ENCODE peak calls at places on chromosomes 2 and 18, in six cellular contexts. One of them, this sample, is unnamed.

GRCh38 chr18:2917255-2918047 is 70.6 kb downstream of the EMILIN2 start:
- DNase-seq in activated T-helper 1 cell treated with Interleukin-2 at 50 U/mL for 16 hours: no peak
- DNase-seq in NCI-H82: no peak
- DNase-seq in amygdala: no peak
- DNase-seq in T-helper 1 cell: no peak
- DNase-seq in CD8-positive, alpha-beta T cell: no peak
- DNase-seq in this sample: no peak

GRCh38 chr2:141911485-141912066 is 219.2 kb downstream of the LRP1B start:
- DNase-seq in activated T-helper 1 cell treated with Interleukin-2 at 50 U/mL for 16 hours: no peak
- DNase-seq in NCI-H82: peak
- DNase-seq in amygdala: no peak
- DNase-seq in T-helper 1 cell: no peak
- DNase-seq in CD8-positive, alpha-beta T cell: no peak
- DNase-seq in this sample: no peak

GRCh38 chr2:54767921-54768320 is 44.5 kb downstream of the EML6 start:
- DNase-seq in activated T-helper 1 cell treated with Interleukin-2 at 50 U/mL for 16 hours: no peak
- DNase-seq in NCI-H82: no peak
- DNase-seq in amygdala: no peak
- DNase-seq in T-helper 1 cell: no peak
- DNase-seq in CD8-positive, alpha-beta T cell: no peak
- DNase-seq in this sample: no peak

GRCh38 chr2:105431367-105432088 is 32.7 kb upstream of the FHL2 start:
- DNase-seq in activated T-helper 1 cell treated with Interleukin-2 at 50 U/mL for 16 hours: no peak
- DNase-seq in NCI-H82: no peak
- DNase-seq in amygdala: no peak
- DNase-seq in T-helper 1 cell: no peak
- DNase-seq in CD8-positive, alpha-beta T cell: no peak
- DNase-seq in this sample: no peak

GRCh38 chr18:36493349-36494281 is 196.1 kb downstream of the FHOD3 start:
- DNase-seq in activated T-helper 1 cell treated with Interleukin-2 at 50 U/mL for 16 hours: no peak
- DNase-seq in NCI-H82: no peak
- DNase-seq in amygdala: no peak
- DNase-seq in T-helper 1 cell: no peak
- DNase-seq in CD8-positive, alpha-beta T cell: no peak
- DNase-seq in this sample: no peak

GRCh38 chr2:200705305-200705985 is 106.3 kb upstream of the BZW1 start:
- DNase-seq in activated T-helper 1 cell treated with Interleukin-2 at 50 U/mL for 16 hours: no peak
- DNase-seq in NCI-H82: peak
- DNase-seq in amygdala: no peak
- DNase-seq in T-helper 1 cell: no peak
- DNase-seq in CD8-positive, alpha-beta T cell: no peak
- DNase-seq in this sample: no peak

GRCh38 chr2:74585406-74586182 is 31.1 kb downstream of the DOK1 start:
- DNase-seq in activated T-helper 1 cell treated with Interleukin-2 at 50 U/mL for 16 hours: no peak
- DNase-seq in NCI-H82: no peak
- DNase-seq in amygdala: no peak
- DNase-seq in T-helper 1 cell: no peak
- DNase-seq in CD8-positive, alpha-beta T cell: no peak
- DNase-seq in this sample: no peak

GRCh38 chr2:236103981-236104380 is 64.2 kb downstream of the GBX2 start:
- DNase-seq in activated T-helper 1 cell treated with Interleukin-2 at 50 U/mL for 16 hours: no peak
- DNase-seq in NCI-H82: no peak
- DNase-seq in amygdala: no peak
- DNase-seq in T-helper 1 cell: no peak
- DNase-seq in CD8-positive, alpha-beta T cell: no peak
- DNase-seq in this sample: no peak

GRCh38 chr2:196066794-196067382 is 1.7 kb downstream of the DNAH7 start:
- DNase-seq in activated T-helper 1 cell treated with Interleukin-2 at 50 U/mL for 16 hours: no peak
- DNase-seq in NCI-H82: peak
- DNase-seq in amygdala: no peak
- DNase-seq in T-helper 1 cell: no peak
- DNase-seq in CD8-positive, alpha-beta T cell: no peak
- DNase-seq in this sample: no peak

GRCh38 chr2:213177685-213178084 is 26.3 kb upstream of the IKZF2 start:
- DNase-seq in activated T-helper 1 cell treated with Interleukin-2 at 50 U/mL for 16 hours: no peak
- DNase-seq in NCI-H82: no peak
- DNase-seq in amygdala: no peak
- DNase-seq in T-helper 1 cell: no peak
- DNase-seq in CD8-positive, alpha-beta T cell: no peak
- DNase-seq in this sample: no peak

GRCh38 chr2:219615894-219616293 is 11.5 kb upstream of the SLC4A3 start:
- DNase-seq in activated T-helper 1 cell treated with Interleukin-2 at 50 U/mL for 16 hours: no peak
- DNase-seq in NCI-H82: no peak
- DNase-seq in amygdala: no peak
- DNase-seq in T-helper 1 cell: no peak
- DNase-seq in CD8-positive, alpha-beta T cell: no peak
- DNase-seq in this sample: no peak

GRCh38 chr2:233399306-233400225 is 45.3 kb downstream of the DGKD start:
- DNase-seq in activated T-helper 1 cell treated with Interleukin-2 at 50 U/mL for 16 hours: no peak
- DNase-seq in NCI-H82: no peak
- DNase-seq in amygdala: no peak
- DNase-seq in T-helper 1 cell: no peak
- DNase-seq in CD8-positive, alpha-beta T cell: no peak
- DNase-seq in this sample: no peak

GRCh38 chr2:189570565-189570964 is 10.0 kb downstream of the SLC40A1 start:
- DNase-seq in activated T-helper 1 cell treated with Interleukin-2 at 50 U/mL for 16 hours: no peak
- DNase-seq in NCI-H82: no peak
- DNase-seq in amygdala: no peak
- DNase-seq in T-helper 1 cell: no peak
- DNase-seq in CD8-positive, alpha-beta T cell: no peak
- DNase-seq in this sample: no peak

GRCh38 chr2:159168707-159169106 is 117.8 kb downstream of the WDSUB1 start:
- DNase-seq in activated T-helper 1 cell treated with Interleukin-2 at 50 U/mL for 16 hours: no peak
- DNase-seq in NCI-H82: peak
- DNase-seq in amygdala: no peak
- DNase-seq in T-helper 1 cell: no peak
- DNase-seq in CD8-positive, alpha-beta T cell: no peak
- DNase-seq in this sample: no peak

GRCh38 chr2:73838889-73839539 is 10.3 kb downstream of the STAMBP start:
- DNase-seq in activated T-helper 1 cell treated with Interleukin-2 at 50 U/mL for 16 hours: no peak
- DNase-seq in NCI-H82: no peak
- DNase-seq in amygdala: no peak
- DNase-seq in T-helper 1 cell: no peak
- DNase-seq in CD8-positive, alpha-beta T cell: no peak
- DNase-seq in this sample: no peak

GRCh38 chr18:52160652-52161051 is 179.3 kb upstream of the DCC start:
- DNase-seq in activated T-helper 1 cell treated with Interleukin-2 at 50 U/mL for 16 hours: no peak
- DNase-seq in NCI-H82: no peak
- DNase-seq in amygdala: no peak
- DNase-seq in T-helper 1 cell: no peak
- DNase-seq in CD8-positive, alpha-beta T cell: no peak
- DNase-seq in this sample: no peak

GRCh38 chr2:20213651-20214565 is 11.0 kb downstream of the SDC1 start:
- DNase-seq in activated T-helper 1 cell treated with Interleukin-2 at 50 U/mL for 16 hours: no peak
- DNase-seq in NCI-H82: peak
- DNase-seq in amygdala: no peak
- DNase-seq in T-helper 1 cell: no peak
- DNase-seq in CD8-positive, alpha-beta T cell: no peak
- DNase-seq in this sample: no peak

GRCh38 chr2:102540882-102541281 is 67.9 kb downstream of the SLC9A4 start:
- DNase-seq in activated T-helper 1 cell treated with Interleukin-2 at 50 U/mL for 16 hours: no peak
- DNase-seq in NCI-H82: no peak
- DNase-seq in amygdala: no peak
- DNase-seq in T-helper 1 cell: no peak
- DNase-seq in CD8-positive, alpha-beta T cell: no peak
- DNase-seq in this sample: no peak

GRCh38 chr2:60530660-60531276 is 22.7 kb downstream of the BCL11A start:
- DNase-seq in activated T-helper 1 cell treated with Interleukin-2 at 50 U/mL for 16 hours: no peak
- DNase-seq in NCI-H82: peak
- DNase-seq in amygdala: no peak
- DNase-seq in T-helper 1 cell: no peak
- DNase-seq in CD8-positive, alpha-beta T cell: no peak
- DNase-seq in this sample: no peak

GRCh38 chr2:40242315-40242714 is 209.6 kb downstream of the SLC8A1 start:
- DNase-seq in activated T-helper 1 cell treated with Interleukin-2 at 50 U/mL for 16 hours: no peak
- DNase-seq in NCI-H82: no peak
- DNase-seq in amygdala: no peak
- DNase-seq in T-helper 1 cell: no peak
- DNase-seq in CD8-positive, alpha-beta T cell: no peak
- DNase-seq in this sample: no peak

GRCh38 chr2:100752628-100753333 is 67.2 kb upstream of the NPAS2 start:
- DNase-seq in activated T-helper 1 cell treated with Interleukin-2 at 50 U/mL for 16 hours: no peak
- DNase-seq in NCI-H82: no peak
- DNase-seq in amygdala: no peak
- DNase-seq in T-helper 1 cell: no peak
- DNase-seq in CD8-positive, alpha-beta T cell: no peak
- DNase-seq in this sample: no peak

GRCh38 chr2:84971799-84972790 is 1.1 kb downstream of the KCMF1 start:
- DNase-seq in activated T-helper 1 cell treated with Interleukin-2 at 50 U/mL for 16 hours: peak
- DNase-seq in NCI-H82: peak
- DNase-seq in amygdala: no peak
- DNase-seq in T-helper 1 cell: peak
- DNase-seq in CD8-positive, alpha-beta T cell: peak
- DNase-seq in this sample: peak

GRCh38 chr18:76441002-76441667 is 53.9 kb downstream of the ZNF516 start:
- DNase-seq in activated T-helper 1 cell treated with Interleukin-2 at 50 U/mL for 16 hours: no peak
- DNase-seq in NCI-H82: no peak
- DNase-seq in amygdala: no peak
- DNase-seq in T-helper 1 cell: no peak
- DNase-seq in CD8-positive, alpha-beta T cell: no peak
- DNase-seq in this sample: no peak

GRCh38 chr2:238104071-238104511 is 4.0 kb downstream of the ESPNL start:
- DNase-seq in activated T-helper 1 cell treated with Interleukin-2 at 50 U/mL for 16 hours: no peak
- DNase-seq in NCI-H82: no peak
- DNase-seq in amygdala: no peak
- DNase-seq in T-helper 1 cell: no peak
- DNase-seq in CD8-positive, alpha-beta T cell: no peak
- DNase-seq in this sample: no peak

GRCh38 chr2:229715895-229716507 is 1.6 kb upstream of the DNER start:
- DNase-seq in activated T-helper 1 cell treated with Interleukin-2 at 50 U/mL for 16 hours: no peak
- DNase-seq in NCI-H82: peak
- DNase-seq in amygdala: peak
- DNase-seq in T-helper 1 cell: no peak
- DNase-seq in CD8-positive, alpha-beta T cell: no peak
- DNase-seq in this sample: no peak

GRCh38 chr2:85771486-85771885 is 17.7 kb downstream of the ATOH8 start:
- DNase-seq in activated T-helper 1 cell treated with Interleukin-2 at 50 U/mL for 16 hours: no peak
- DNase-seq in NCI-H82: no peak
- DNase-seq in amygdala: no peak
- DNase-seq in T-helper 1 cell: no peak
- DNase-seq in CD8-positive, alpha-beta T cell: no peak
- DNase-seq in this sample: no peak

GRCh38 chr2:24779121-24779520 is 14.1 kb downstream of the PTRHD1 start:
- DNase-seq in activated T-helper 1 cell treated with Interleukin-2 at 50 U/mL for 16 hours: no peak
- DNase-seq in NCI-H82: no peak
- DNase-seq in amygdala: no peak
- DNase-seq in T-helper 1 cell: no peak
- DNase-seq in CD8-positive, alpha-beta T cell: no peak
- DNase-seq in this sample: no peak

GRCh38 chr2:42063383-42064171 is 15.8 kb downstream of the PKDCC start:
- DNase-seq in activated T-helper 1 cell treated with Interleukin-2 at 50 U/mL for 16 hours: no peak
- DNase-seq in NCI-H82: peak
- DNase-seq in amygdala: no peak
- DNase-seq in T-helper 1 cell: no peak
- DNase-seq in CD8-positive, alpha-beta T cell: no peak
- DNase-seq in this sample: no peak

GRCh38 chr2:173231042-173231441 is 123.6 kb upstream of the CDCA7 start:
- DNase-seq in activated T-helper 1 cell treated with Interleukin-2 at 50 U/mL for 16 hours: no peak
- DNase-seq in NCI-H82: no peak
- DNase-seq in amygdala: no peak
- DNase-seq in T-helper 1 cell: no peak
- DNase-seq in CD8-positive, alpha-beta T cell: no peak
- DNase-seq in this sample: no peak

GRCh38 chr18:45167109-45167551 is 448.1 kb upstream of the SLC14A2 start:
- DNase-seq in activated T-helper 1 cell treated with Interleukin-2 at 50 U/mL for 16 hours: no peak
- DNase-seq in NCI-H82: no peak
- DNase-seq in amygdala: no peak
- DNase-seq in T-helper 1 cell: no peak
- DNase-seq in CD8-positive, alpha-beta T cell: no peak
- DNase-seq in this sample: no peak

GRCh38 chr2:239192975-239193374 is 207.8 kb downstream of the HDAC4 start:
- DNase-seq in activated T-helper 1 cell treated with Interleukin-2 at 50 U/mL for 16 hours: no peak
- DNase-seq in NCI-H82: no peak
- DNase-seq in amygdala: no peak
- DNase-seq in T-helper 1 cell: no peak
- DNase-seq in CD8-positive, alpha-beta T cell: no peak
- DNase-seq in this sample: no peak

GRCh38 chr2:150167711-150168110 is 319.8 kb downstream of the RND3 start:
- DNase-seq in activated T-helper 1 cell treated with Interleukin-2 at 50 U/mL for 16 hours: no peak
- DNase-seq in NCI-H82: no peak
- DNase-seq in amygdala: no peak
- DNase-seq in T-helper 1 cell: no peak
- DNase-seq in CD8-positive, alpha-beta T cell: no peak
- DNase-seq in this sample: no peak

GRCh38 chr2:130829020-130829419 is 7.7 kb upstream of the ARHGEF4 start:
- DNase-seq in activated T-helper 1 cell treated with Interleukin-2 at 50 U/mL for 16 hours: no peak
- DNase-seq in NCI-H82: no peak
- DNase-seq in amygdala: no peak
- DNase-seq in T-helper 1 cell: no peak
- DNase-seq in CD8-positive, alpha-beta T cell: no peak
- DNase-seq in this sample: no peak

GRCh38 chr2:109031481-109032228 is 42.6 kb upstream of the EDAR start:
- DNase-seq in activated T-helper 1 cell treated with Interleukin-2 at 50 U/mL for 16 hours: peak
- DNase-seq in NCI-H82: no peak
- DNase-seq in amygdala: no peak
- DNase-seq in T-helper 1 cell: peak
- DNase-seq in CD8-positive, alpha-beta T cell: peak
- DNase-seq in this sample: peak

GRCh38 chr2:178807227-178808008 is at the start of gene TTN:
- DNase-seq in activated T-helper 1 cell treated with Interleukin-2 at 50 U/mL for 16 hours: no peak
- DNase-seq in NCI-H82: no peak
- DNase-seq in amygdala: no peak
- DNase-seq in T-helper 1 cell: no peak
- DNase-seq in CD8-positive, alpha-beta T cell: no peak
- DNase-seq in this sample: no peak

GRCh38 chr18:9091066-9091476 is 11.4 kb upstream of the NDUFV2 start:
- DNase-seq in activated T-helper 1 cell treated with Interleukin-2 at 50 U/mL for 16 hours: no peak
- DNase-seq in NCI-H82: no peak
- DNase-seq in amygdala: no peak
- DNase-seq in T-helper 1 cell: peak
- DNase-seq in CD8-positive, alpha-beta T cell: no peak
- DNase-seq in this sample: peak

This sample was measured in effector memory CD4-positive, alpha-beta T cell.